ENCODE peak calls at places on chromosomes 13 and 19, in nine cellular contexts. L is MCF 10A; M is prostate gland; T is EH; K is stimulated activated effector memory CD8-positive, alpha-beta T cell treated with anti-CD3 and anti-CD28 coated beads, Interleukin-12 subunit alpha, Interleukin-12 subunit beta, amount 100 ng/mL, for 72 hours; V is GM12892; C is M059J; J is neural crest cell; H is neural progenitor cell. D is an unnamed sample.

GRCh38 chr13:82833928-82834327 is 1048.3 kb downstream of the SLITRK1 start:
- DNase-seq in L (peak), M (no peak), T (peak), K (no peak), V (no peak), C (peak), J (no peak), H (no peak), D (peak)

GRCh38 chr13:55816976-55817601 is 1323.6 kb upstream of the PRR20A start:
- DNase-seq in L (no peak), M (no peak), T (no peak), K (no peak), V (no peak), C (no peak), J (no peak), H (no peak), D (no peak)

GRCh38 chr13:106532111-106532929 is 3.1 kb downstream of the EFNB2 start:
- DNase-seq in L (peak), M (no peak), T (peak), K (no peak), V (no peak), C (peak), J (no peak), H (peak), D (no peak)

GRCh38 chr19:44374789-44375188 is 18.3 kb upstream of the ZNF112 start:
- DNase-seq in L (no peak), M (no peak), T (no peak), K (no peak), V (no peak), C (no peak), J (no peak), H (no peak), D (no peak)

GRCh38 chr13:30409911-30410704 is 12.2 kb upstream of the UBE2L5 start:
- DNase-seq in L (peak), M (no peak), T (peak), K (no peak), V (no peak), C (peak), J (no peak), H (no peak), D (peak)

GRCh38 chr13:89900104-89900760 is 1447.3 kb upstream of the MIR17HG start:
- DNase-seq in L (no peak), M (no peak), T (no peak), K (no peak), V (no peak), C (peak), J (no peak), H (no peak), D (peak)

GRCh38 chr19:29128203-29128602 is 84.7 kb downstream of the UQCRFS1 start:
- DNase-seq in L (no peak), M (no peak), T (no peak), K (no peak), V (no peak), C (no peak), J (no peak), H (no peak), D (no peak)

GRCh38 chr19:58385313-58386165 is 1.5 kb upstream of the RPS5 start:
- DNase-seq in L (no peak), M (no peak), T (no peak), K (no peak), V (no peak), C (no peak), J (no peak), H (no peak), D (no peak)

GRCh38 chr19:37899453-37899852 is 6.9 kb downstream of the WDR87 start:
- DNase-seq in L (no peak), M (no peak), T (no peak), K (no peak), V (no peak), C (no peak), J (no peak), H (no peak), D (no peak)

GRCh38 chr19:18663940-18664530 is 19.4 kb upstream of the CRTC1 start:
- DNase-seq in L (no peak), M (no peak), T (no peak), K (no peak), V (no peak), C (no peak), J (no peak), H (no peak), D (no peak)

GRCh38 chr13:42891591-42891990 is 100.5 kb downstream of the EPSTI1 start:
- DNase-seq in L (no peak), M (no peak), T (no peak), K (no peak), V (no peak), C (no peak), J (no peak), H (no peak), D (no peak)

GRCh38 chr19:40234429-40235237 is 8.1 kb upstream of the CCNP start:
- DNase-seq in L (no peak), M (no peak), T (no peak), K (no peak), V (no peak), C (no peak), J (no peak), H (no peak), D (no peak)

GRCh38 chr19:23071087-23071511 is 45.7 kb upstream of the ZNF730 start:
- DNase-seq in L (no peak), M (peak), T (peak), K (no peak), V (no peak), C (no peak), J (no peak), H (no peak), D (no peak)

GRCh38 chr19:28985201-28985600 is 227.8 kb downstream of the UQCRFS1 start:
- DNase-seq in L (no peak), M (no peak), T (no peak), K (no peak), V (no peak), C (no peak), J (no peak), H (no peak), D (no peak)

GRCh38 chr19:6481541-6482342 is at the start of gene DENND1C:
- DNase-seq in L (peak), M (no peak), T (peak), K (peak), V (peak), C (no peak), J (peak), H (peak), D (no peak)

D was measured in HT1080.